ENCODE peak calls at places on chromosomes 2 and 18, in five cellular contexts. D, A, P, U and Y are unnamed samples.

GRCh38 chr18:6807504-6808257 is 78.2 kb downstream of the ARHGAP28 start:
- DNase-seq in D (no peak), A (no peak), P (no peak), U (no peak), Y (no peak)

GRCh38 chr2:172090947-172091625 is 5.8 kb downstream of the DLX1 start:
- DNase-seq in D (no peak), A (no peak), P (no peak), U (no peak), Y (no peak)

GRCh38 chr2:62672601-62673000 is 32.9 kb upstream of the EHBP1 start:
- DNase-seq in D (no peak), A (no peak), P (no peak), U (no peak), Y (peak)

GRCh38 chr2:126761981-126762878 is 106.3 kb downstream of the GYPC start:
- DNase-seq in D (no peak), A (no peak), P (no peak), U (no peak), Y (no peak)

GRCh38 chr18:79458131-79458838 is 62.6 kb downstream of the NFATC1 start:
- DNase-seq in D (no peak), A (peak), P (no peak), U (no peak), Y (no peak)

GRCh38 chr2:238914648-238915015 is 66.7 kb downstream of the TWIST2 start:
- DNase-seq in D (no peak), A (no peak), P (no peak), U (peak), Y (no peak)

GRCh38 chr2:69709290-69709689 is 32.6 kb upstream of the ANXA4 start:
- DNase-seq in D (no peak), A (no peak), P (no peak), U (no peak), Y (no peak)

GRCh38 chr2:120540719-120541552 is 194.7 kb upstream of the GLI2 start:
- DNase-seq in D (no peak), A (no peak), P (no peak), U (no peak), Y (no peak)

GRCh38 chr2:235027558-235028214 is 75.9 kb downstream of the SH3BP4 start:
- DNase-seq in D (no peak), A (no peak), P (no peak), U (no peak), Y (no peak)

GRCh38 chr2:150369862-150370261 is 117.6 kb downstream of the RND3 start:
- DNase-seq in D (no peak), A (peak), P (no peak), U (no peak), Y (no peak)
- TF ChIP-seq CTCF in D (no peak), A (no peak), P (no peak), U (no peak), Y (no peak)

DNA sequence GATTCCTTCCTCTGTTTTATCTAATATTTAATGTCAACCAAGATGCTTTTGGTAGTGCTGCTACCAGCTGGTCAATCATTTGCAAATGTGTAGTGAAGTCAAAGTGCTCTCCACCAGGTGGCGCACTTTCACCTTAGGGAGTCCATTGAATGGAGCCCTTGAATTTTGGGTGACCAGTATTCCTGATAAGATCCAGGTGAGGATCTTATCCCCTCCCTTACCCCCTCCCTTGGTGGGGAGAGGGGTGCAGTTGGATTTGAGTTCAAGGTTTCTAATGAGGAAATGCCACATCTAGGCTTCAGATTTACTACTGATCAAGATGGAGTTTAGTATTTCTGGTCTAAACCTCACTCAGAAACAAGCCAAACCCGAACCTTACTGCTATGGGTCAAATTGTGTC is 12.0 kb upstream of the E2F6 start:
- DNase-seq in D (peak), A (peak), P (no peak), U (peak), Y (peak)
- TF ChIP-seq CTCF in D (peak), A (peak), P (peak), U (peak), Y (peak)

GRCh38 chr2:173090973-173091660 is 15.5 kb downstream of the MAP3K20 start:
- DNase-seq in D (no peak), A (no peak), P (no peak), U (no peak), Y (no peak)
- TF ChIP-seq CTCF in D (no peak), A (no peak), P (no peak), U (no peak), Y (no peak)

GRCh38 chr18:64409511-64409910 is 260.6 kb upstream of the LINC00305 start:
- DNase-seq in D (no peak), A (no peak), P (no peak), U (no peak), Y (no peak)
- TF ChIP-seq CTCF in D (peak), A (peak), P (no peak), U (peak), Y (peak)

DNA sequence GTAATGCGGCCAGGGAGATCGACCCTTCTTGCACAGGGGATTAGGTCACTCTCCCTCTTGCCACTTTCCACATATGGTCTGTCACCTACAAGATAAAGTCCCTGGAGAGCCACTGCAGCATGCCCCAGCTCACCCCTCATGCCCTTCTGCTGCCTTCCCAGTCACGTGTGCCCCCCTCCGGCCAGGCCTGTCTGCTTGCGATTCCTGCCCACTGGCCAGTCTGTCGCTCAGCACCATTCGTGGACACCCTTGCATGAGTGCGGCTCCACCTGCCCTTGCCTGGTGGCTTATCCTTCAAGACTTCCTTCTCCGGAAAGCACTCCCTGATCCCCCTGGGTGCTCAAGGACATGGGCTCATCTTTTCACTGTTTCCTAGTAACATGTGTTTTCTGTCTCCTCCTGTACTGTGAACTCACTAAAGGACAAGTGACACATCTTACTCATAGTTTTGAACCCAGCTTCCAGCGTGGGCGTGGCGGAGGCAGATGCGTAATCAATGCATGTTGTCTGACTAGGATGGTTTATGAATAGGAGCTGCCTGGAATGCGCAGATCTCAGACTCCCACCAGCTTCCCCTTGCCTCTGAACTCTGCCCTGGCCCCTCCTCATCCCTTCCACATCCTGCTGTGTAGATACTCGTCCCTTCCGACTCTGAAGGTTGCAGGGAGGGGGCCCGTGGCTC is 7.8 kb upstream of the NT5DC4 start:
- DNase-seq in D (no peak), A (no peak), P (no peak), U (no peak), Y (no peak)
- TF ChIP-seq CTCF in D (no peak), A (no peak), P (no peak), U (no peak), Y (no peak)

DNA sequence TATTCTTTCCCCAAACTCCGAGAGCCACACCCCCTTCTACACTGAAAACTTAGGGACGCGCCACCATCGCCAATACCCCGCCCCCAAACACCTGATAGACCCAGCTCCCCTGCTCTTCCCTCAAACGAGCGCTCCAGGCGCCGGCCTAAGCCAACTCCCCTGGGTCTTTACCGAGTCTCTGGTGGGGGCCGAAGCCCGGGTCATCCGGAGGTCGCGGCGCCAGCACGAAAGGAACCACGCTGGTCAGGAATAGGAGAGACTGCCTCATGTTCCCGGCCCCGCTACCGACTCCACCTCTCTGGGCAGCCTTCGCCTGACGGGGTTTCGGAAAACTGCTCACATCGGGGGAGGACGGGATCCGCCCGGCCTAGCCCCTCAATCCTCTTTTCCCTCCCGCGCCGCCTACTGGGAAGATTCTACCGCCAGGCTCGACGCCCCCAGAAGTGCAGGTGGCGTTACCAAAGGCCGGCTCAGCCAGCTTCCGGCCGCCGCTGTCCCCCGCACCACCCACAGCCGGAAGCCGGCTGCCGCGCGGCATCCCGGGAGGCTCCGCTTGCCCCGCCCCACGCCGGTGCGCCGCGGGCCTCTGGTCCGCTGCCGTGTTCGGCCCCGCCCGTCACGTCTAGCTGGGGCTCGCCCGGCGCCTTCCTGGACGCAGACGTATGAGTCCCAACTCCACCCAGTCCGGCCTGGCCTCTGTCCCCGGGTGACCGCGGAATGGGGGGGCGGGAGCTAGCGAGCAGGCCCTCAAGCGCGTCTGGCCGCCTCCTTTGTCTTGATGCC is at the start of gene ADAM17:
- DNase-seq in D (peak), A (peak), P (peak), U (peak), Y (peak)
- TF ChIP-seq CTCF in D (peak), A (no peak), P (peak), U (peak), Y (peak)

DNA sequence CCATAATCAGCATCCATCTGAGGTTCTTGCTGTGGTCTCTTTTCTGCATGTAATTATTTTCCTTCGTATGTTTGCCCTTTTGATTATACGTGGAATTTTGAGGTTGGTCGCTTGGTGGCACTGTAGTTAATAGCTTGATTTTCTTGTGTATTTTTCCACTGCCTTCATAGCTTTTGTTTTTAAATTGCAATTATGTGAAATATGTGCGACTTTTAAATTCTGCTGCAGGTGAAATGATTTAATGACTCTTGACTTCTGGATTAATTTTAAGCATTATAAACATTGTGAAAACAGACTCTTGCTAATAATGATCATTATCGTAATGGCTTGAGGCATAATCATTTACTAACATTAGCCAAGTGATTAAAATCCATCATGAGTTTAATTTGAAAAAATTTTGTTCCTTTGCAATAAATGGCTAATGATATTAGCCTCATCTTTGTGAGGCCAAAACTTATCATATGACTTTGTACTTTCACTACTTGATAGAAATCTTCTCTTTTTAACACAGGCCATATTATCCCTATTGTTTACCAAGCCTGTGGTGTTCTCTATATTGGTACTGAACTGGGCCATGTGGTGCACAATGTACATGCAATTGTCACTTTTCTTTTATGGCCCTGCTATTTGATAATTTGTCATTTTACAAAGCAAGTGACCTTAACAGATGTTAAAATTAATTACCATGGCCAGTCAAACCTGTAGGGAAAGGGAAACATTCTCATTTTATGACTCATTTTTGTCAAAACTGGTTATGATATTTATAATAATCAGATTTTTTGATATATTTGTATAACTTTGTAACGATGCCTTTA is 62.8 kb upstream of the NEUROD1 start:
- DNase-seq in D (no peak), A (no peak), P (no peak), U (no peak), Y (no peak)
- TF ChIP-seq CTCF in D (peak), A (peak), P (no peak), U (peak), Y (peak)

GRCh38 chr2:111950241-111950640 is 51.8 kb downstream of the MERTK start:
- DNase-seq in D (no peak), A (no peak), P (no peak), U (no peak), Y (no peak)

GRCh38 chr2:111948832-111949231 is 50.4 kb downstream of the MERTK start:
- DNase-seq in D (no peak), A (no peak), P (no peak), U (no peak), Y (no peak)

GRCh38 chr2:111954602-111955332 is 56.4 kb downstream of the MERTK start:
- DNase-seq in D (no peak), A (no peak), P (no peak), U (no peak), Y (no peak)

GRCh38 chr2:111957872-111958354 is 59.5 kb downstream of the MERTK start:
- DNase-seq in D (no peak), A (no peak), P (no peak), U (no peak), Y (no peak)

GRCh38 chr2:111952871-111953497 is 54.6 kb downstream of the MERTK start:
- DNase-seq in D (no peak), A (no peak), P (no peak), U (no peak), Y (no peak)
- TF ChIP-seq CTCF in D (no peak), A (no peak), P (no peak), U (no peak), Y (no peak)

GRCh38 chr2:150097402-150097801 is 390.1 kb downstream of the RND3 start:
- DNase-seq in D (no peak), A (no peak), P (no peak), U (no peak), Y (no peak)

GRCh38 chr2:150095361-150095760 is 392.1 kb downstream of the RND3 start:
- DNase-seq in D (no peak), A (no peak), P (no peak), U (no peak), Y (no peak)

GRCh38 chr2:150099805-150100204 is 387.7 kb downstream of the RND3 start:
- DNase-seq in D (no peak), A (no peak), P (no peak), U (no peak), Y (no peak)

GRCh38 chr2:150100311-150100710 is 387.2 kb downstream of the RND3 start:
- DNase-seq in D (no peak), A (no peak), P (no peak), U (no peak), Y (no peak)

GRCh38 chr2:150097891-150098595 is 389.4 kb downstream of the RND3 start:
- DNase-seq in D (no peak), A (no peak), P (no peak), U (no peak), Y (no peak)
- TF ChIP-seq CTCF in D (no peak), A (no peak), P (no peak), U (no peak), Y (no peak)

GRCh38 chr2:101699191-101699938 is 1.9 kb downstream of the MAP4K4 start:
- DNase-seq in D (no peak), A (no peak), P (no peak), U (no peak), Y (no peak)

GRCh38 chr2:101698419-101699190 is 1.1 kb downstream of the MAP4K4 start:
- DNase-seq in D (no peak), A (no peak), P (no peak), U (no peak), Y (no peak)

GRCh38 chr2:101697794-101698418 is 399 bp downstream of the MAP4K4 start:
- DNase-seq in D (no peak), A (no peak), P (no peak), U (peak), Y (peak)

GRCh38 chr2:101696272-101697123 is 1.0 kb upstream of the MAP4K4 start:
- DNase-seq in D (no peak), A (no peak), P (no peak), U (no peak), Y (no peak)

DNA sequence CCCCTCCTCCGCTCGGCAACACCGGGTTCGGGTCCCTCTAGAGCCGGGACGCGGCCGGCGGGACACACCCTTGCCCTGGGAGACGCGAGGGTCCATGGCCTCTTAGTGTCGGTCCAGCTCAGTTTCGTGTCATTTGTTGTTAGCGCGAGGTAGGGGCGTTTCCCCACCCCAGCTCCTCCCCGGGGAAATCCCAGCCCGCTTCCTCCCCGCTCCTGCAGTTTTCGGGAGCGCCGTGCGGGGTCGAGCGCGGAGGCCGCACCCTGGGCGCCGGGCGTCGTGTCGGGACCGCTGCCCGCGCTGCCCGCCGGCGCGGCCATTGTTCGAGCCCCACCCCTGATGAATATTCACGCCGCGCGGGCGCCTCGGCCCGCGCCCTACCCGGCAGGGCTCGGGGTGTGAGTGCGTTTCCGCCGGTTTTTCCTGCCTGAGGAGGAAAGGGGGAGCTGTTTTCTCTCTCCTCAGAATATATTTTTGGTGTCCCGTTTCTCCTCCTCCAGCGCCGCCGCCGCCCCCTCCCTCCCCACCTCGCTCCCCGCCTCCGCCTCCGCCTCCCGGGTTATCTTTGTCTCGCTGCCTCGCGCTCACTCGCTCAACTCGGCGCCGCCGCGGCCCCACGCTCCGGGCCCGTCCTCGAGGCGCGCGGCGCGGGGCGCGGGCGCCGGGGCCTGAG is at the start of gene MAP4K4:
- DNase-seq in D (peak), A (peak), P (peak), U (peak), Y (peak)
- TF ChIP-seq CTCF in D (peak), A (no peak), P (no peak), U (no peak), Y (peak)